ENCODE peak calls at places on chromosomes 6 and 20, in seven cellular contexts. W is mucosa of descending colon; L is neural progenitor cell; P is fibroblast of lung; F is A673; U is CD8-positive, alpha-beta memory T cell; E is endodermal cell. T is an unnamed sample. For H3K4me1, the result is how much of the 10 kb centered on the place peaks cover.

GRCh38 chr20:13784271-13784892 is 337 bp downstream of the ESF1 start:
- DNase-seq in W (no peak), L (no peak), P (no peak), F (no peak), U (no peak), E (no peak), T (no peak)

GRCh38 chr6:144406796-144407195 is 121.7 kb downstream of the UTRN start:
- DNase-seq in W (no peak), L (no peak), P (no peak), F (no peak), U (no peak), E (no peak), T (no peak)

GRCh38 chr20:6014017-6014416 is 39.8 kb downstream of the LRRN4 start:
- DNase-seq in W (no peak), L (no peak), P (no peak), F (no peak), U (no peak), E (no peak), T (no peak)

GRCh38 chr20:48718914-48719578 is 108.8 kb downstream of the PREX1 start:
- DNase-seq in W (peak), L (no peak), P (no peak), F (no peak), U (peak), E (no peak), T (peak)

GRCh38 chr6:137341721-137342195 is 122.6 kb upstream of the IFNGR1 start:
- DNase-seq in W (peak), L (peak), P (no peak), F (peak), U (peak), E (peak), T (no peak)

GRCh38 chr6:146598785-146599405 is at the start of gene ADGB:
- DNase-seq in W (peak), L (peak), P (peak), F (peak), U (no peak), E (peak), T (peak)

GRCh38 chr20:2750343-2751251 is 49.8 kb downstream of the CPXM1 start:
- DNase-seq in W (peak), L (peak), P (peak), F (peak), U (no peak), E (peak), T (no peak)

GRCh38 chr6:127938701-127939100 is 37.8 kb upstream of the THEMIS start:
- DNase-seq in W (no peak), L (no peak), P (peak), F (peak), U (peak), E (no peak), T (peak)

GRCh38 chr6:157002795-157003194 is 225.6 kb downstream of the ARID1B start:
- DNase-seq in W (no peak), L (no peak), P (no peak), F (no peak), U (no peak), E (peak), T (no peak)

GRCh38 chr6:6588924-6589696 is 590 bp downstream of the LY86 start:
- DNase-seq in W (no peak), L (no peak), P (no peak), F (no peak), U (no peak), E (no peak), T (no peak)
- H3K4me3 ChIP-seq in W (no peak), L (no peak), P (no peak), F (no peak), U (peak), E (no peak), T (no peak)

DNA sequence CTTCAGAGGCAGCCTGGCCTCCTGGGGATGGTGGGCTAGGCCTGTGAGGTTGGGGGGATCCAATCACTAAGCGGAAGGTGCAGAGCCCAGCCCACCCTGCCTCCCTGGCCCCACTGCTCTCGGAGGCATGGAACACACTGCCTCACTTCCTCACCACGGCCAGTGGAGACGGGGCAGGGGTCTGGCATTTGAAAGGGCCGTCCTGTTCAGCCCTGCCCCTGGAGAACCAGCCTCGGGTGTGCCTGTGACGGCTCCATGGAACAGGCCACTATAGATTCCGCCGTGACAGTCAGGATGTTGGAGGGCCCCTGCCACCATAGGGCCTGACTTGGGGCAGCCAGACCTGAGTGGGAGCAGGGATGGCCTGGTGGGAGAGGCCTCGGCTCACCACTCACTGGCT is 110.2 kb downstream of the DACT2 start:
- DNase-seq in W (no peak), L (no peak), P (no peak), F (no peak), U (no peak), E (peak), T (no peak)
- H3K4me1 ChIP-seq in W (under half), L (under half), P (under half), F (under half), U (under half), E (under half), T (under half)

GRCh38 chr6:149440735-149441662 is 40.9 kb downstream of the SUMO4 start:
- DNase-seq in W (no peak), L (no peak), P (peak), F (no peak), U (no peak), E (no peak), T (no peak)
- H3K4me3 ChIP-seq in W (no peak), L (no peak), P (no peak), F (no peak), U (no peak), E (no peak), T (no peak)

GRCh38 chr20:62377615-62378085 is 9.3 kb upstream of the RPS21 start:
- DNase-seq in W (no peak), L (no peak), P (no peak), F (no peak), U (no peak), E (no peak), T (no peak)
- H3K4me1 ChIP-seq in W (under half), L (under half), P (under half), F (under half), U (under half), E (under half), T (half or more)

DNA sequence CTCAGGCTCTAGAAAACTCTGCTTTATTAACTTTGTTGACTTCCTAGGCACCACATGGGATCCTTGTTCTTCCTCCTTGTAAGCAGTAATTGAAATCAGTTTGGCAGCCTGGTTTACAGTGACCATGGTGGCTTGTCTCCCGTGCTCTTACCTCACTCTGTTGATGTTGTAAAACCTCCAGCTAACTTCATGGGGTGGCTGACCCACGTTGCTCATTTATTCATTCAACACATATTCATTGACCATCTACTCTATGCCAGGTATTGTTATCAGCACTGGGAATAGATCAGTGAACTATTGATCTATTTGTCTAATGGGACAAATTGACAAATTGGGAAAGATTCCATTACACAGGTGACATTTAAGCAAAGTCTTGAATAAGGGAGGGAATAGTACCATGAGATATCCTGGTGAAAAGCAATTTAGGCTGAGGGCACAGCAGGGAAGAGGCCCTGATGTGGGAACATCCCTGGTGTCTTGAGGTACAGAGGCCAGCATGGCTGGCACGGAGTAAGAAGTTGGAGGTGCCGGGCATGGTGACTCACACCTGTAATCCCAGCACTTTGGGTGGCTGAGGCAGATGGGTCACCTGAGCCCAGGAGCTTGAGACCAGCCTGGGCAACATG is 19.1 kb downstream of the ESR1 start:
- DNase-seq in W (no peak), L (no peak), P (no peak), F (no peak), U (no peak), E (no peak), T (no peak)
- H3K4me3 ChIP-seq in W (no peak), L (no peak), P (no peak), F (no peak), U (no peak), E (no peak), T (no peak)

GRCh38 chr6:10400330-10400729 is 14.5 kb downstream of the TFAP2A start:
- DNase-seq in W (no peak), L (no peak), P (no peak), F (no peak), U (no peak), E (peak), T (no peak)

GRCh38 chr6:10399451-10399850 is 15.4 kb downstream of the TFAP2A start:
- DNase-seq in W (no peak), L (no peak), P (no peak), F (no peak), U (no peak), E (no peak), T (no peak)

GRCh38 chr6:10396775-10397174 is 18.1 kb downstream of the TFAP2A start:
- DNase-seq in W (no peak), L (no peak), P (no peak), F (no peak), U (no peak), E (no peak), T (no peak)

GRCh38 chr6:10397756-10398438 is 17.0 kb downstream of the TFAP2A start:
- DNase-seq in W (no peak), L (peak), P (no peak), F (no peak), U (no peak), E (peak), T (no peak)

GRCh38 chr6:10398439-10399218 is 16.2 kb downstream of the TFAP2A start:
- DNase-seq in W (no peak), L (peak), P (no peak), F (no peak), U (no peak), E (no peak), T (no peak)
- H3K4me1 ChIP-seq in W (under half), L (under half), P (under half), F (half or more), U (under half), E (under half), T (under half)

DNA sequence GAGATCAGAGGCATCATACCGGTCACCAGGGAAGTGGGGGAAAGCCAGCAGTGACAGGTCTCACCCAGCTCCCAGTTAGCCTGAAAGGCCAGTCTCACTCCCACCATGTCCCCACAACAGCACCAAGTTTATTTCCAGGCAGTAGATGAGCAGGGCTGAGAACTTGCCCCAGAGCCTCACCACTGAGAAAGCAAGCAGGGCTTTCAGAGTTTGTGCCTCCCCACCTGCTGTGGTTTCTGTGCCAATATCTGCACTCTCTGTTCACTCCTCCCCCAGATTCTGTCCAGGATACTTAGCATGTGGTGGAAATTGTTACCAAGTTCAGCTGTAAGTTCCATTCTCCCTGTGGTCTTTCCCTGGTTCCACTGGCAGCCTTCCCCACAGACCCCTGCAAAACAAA is 255.0 kb upstream of the HTR1E start:
- DNase-seq in W (no peak), L (no peak), P (no peak), F (no peak), U (no peak), E (no peak), T (no peak)
- H3K4me3 ChIP-seq in W (no peak), L (no peak), P (no peak), F (no peak), U (no peak), E (no peak), T (no peak)

GRCh38 chr6:56719310-56719709 is 76.6 kb upstream of the DST start:
- DNase-seq in W (no peak), L (no peak), P (peak), F (no peak), U (no peak), E (no peak), T (no peak)
- H3K4me1 ChIP-seq in W (under half), L (under half), P (under half), F (under half), U (under half), E (under half), T (under half)

GRCh38 chr6:35468181-35468979 is at the start of gene RPL10A:
- DNase-seq in W (peak), L (peak), P (peak), F (peak), U (peak), E (peak), T (peak)

GRCh38 chr6:35469711-35470662 is 1.8 kb downstream of the RPL10A start:
- DNase-seq in W (no peak), L (no peak), P (no peak), F (no peak), U (peak), E (peak), T (peak)

GRCh38 chr6:35468980-35469710 is 944 bp downstream of the RPL10A start:
- DNase-seq in W (no peak), L (no peak), P (no peak), F (no peak), U (no peak), E (peak), T (peak)

GRCh38 chr6:35471836-35472345 is 3.7 kb downstream of the RPL10A start:
- DNase-seq in W (no peak), L (no peak), P (no peak), F (no peak), U (no peak), E (no peak), T (no peak)

GRCh38 chr6:35470663-35471120 is 2.5 kb downstream of the RPL10A start:
- DNase-seq in W (no peak), L (no peak), P (no peak), F (no peak), U (no peak), E (peak), T (no peak)
- H3K4me3 ChIP-seq in W (no peak), L (peak), P (peak), F (peak), U (no peak), E (peak), T (peak)